ENCODE peak calls at places on chromosomes 16 and 17, in six cellular contexts. L is body of pancreas, S is ovary, K is coronary artery, P is upper lobe of right lung, D is cardiac muscle cell. X is an unnamed sample.
A peak's percentile ranks its signal among the peaks of the same experiment; 100 is the strongest.

GRCh38 chr17:28887871-28888471 is 9.6 kb downstream of the FLOT2 start:
- DNase-seq in P (no peak), S (no peak), L (no peak), K (no peak), D (no peak), X (no peak)

GRCh38 chr16:21720533-21720932 is 56.8 kb downstream of the OTOA start:
- DNase-seq in K (no peak), L (no peak), P (no peak), D (no peak), S (no peak), X (no peak)

GRCh38 chr16:57863434-57864160 is 61.3 kb upstream of the KIFC3 start:
- DNase-seq in S (peak; percentile 53), D (peak; percentile 72), L (peak; percentile 85), K (peak; percentile 74), P (peak; percentile 71), X (peak; percentile 69)

GRCh38 chr16:24275413-24275812 is 19.3 kb downstream of the CACNG3 start:
- DNase-seq in D (no peak), P (no peak), L (no peak), S (no peak), K (no peak), X (no peak)

GRCh38 chr17:37293770-37294169 is 82.0 kb upstream of the C17orf78 start:
- DNase-seq in L (no peak), D (no peak), P (no peak), S (no peak), K (no peak), X (no peak)

GRCh38 chr16:58197314-58198012 is 443 bp downstream of the CSNK2A2 start:
- DNase-seq in D (peak; percentile 40), L (no peak), S (peak; percentile 18), K (no peak), P (no peak), X (no peak)

GRCh38 chr17:35074711-35075707 is 11.5 kb upstream of the RFFL start:
- DNase-seq in D (no peak), K (no peak), L (no peak), S (no peak), P (no peak), X (no peak)

GRCh38 chr16:1337486-1337885 is 4.0 kb downstream of the BAIAP3 start:
- DNase-seq in P (no peak), K (no peak), S (no peak), L (no peak), D (no peak), X (no peak)

GRCh38 chr17:69828087-69828486 is 246.9 kb upstream of the KCNJ16 start:
- DNase-seq in P (no peak), L (peak; percentile 33), S (no peak), D (no peak), K (no peak), X (no peak)

GRCh38 chr17:30969989-30970680 is 704 bp upstream of the RNF135 start:
- DNase-seq in K (no peak), L (peak; percentile 38), P (no peak), D (no peak), S (no peak), X (no peak)

GRCh38 chr16:77399066-77399465 is 35.8 kb downstream of the ADAMTS18 start:
- DNase-seq in S (no peak), K (no peak), L (no peak), P (no peak), D (no peak), X (no peak)

GRCh38 chr17:48990882-48991357 is 6.3 kb upstream of the IGF2BP1 start:
- DNase-seq in D (no peak), L (no peak), K (peak; percentile 3), S (no peak), P (no peak), X (no peak)

GRCh38 chr17:71115669-71115972 is 946.3 kb downstream of the KCNJ2 start:
- DNase-seq in L (no peak), P (no peak), S (no peak), D (no peak), K (no peak), X (no peak)

GRCh38 chr17:74748529-74749261 is at the start of gene NHERF1:
- DNase-seq in K (peak; percentile 94), D (peak; percentile 98), L (peak; percentile 95), S (peak; percentile 93), P (peak; percentile 98), X (peak; percentile 97)
- TF ChIP-seq CTCF in K (no peak), D (no peak), L (no peak), S (no peak), P (peak; percentile 22), X (no peak)

GRCh38 chr17:17928422-17929386 is 43.5 kb downstream of the TOM1L2 start:
- DNase-seq in L (no peak), S (no peak), P (no peak), D (no peak), K (no peak), X (no peak)

GRCh38 chr17:17926840-17927449 is 45.3 kb downstream of the TOM1L2 start:
- DNase-seq in K (no peak), S (no peak), P (no peak), L (no peak), D (no peak), X (no peak)

GRCh38 chr17:17931159-17931558 is 41.0 kb downstream of the TOM1L2 start:
- DNase-seq in P (no peak), L (no peak), D (no peak), K (no peak), S (no peak), X (no peak)

GRCh38 chr17:17930674-17931073 is 41.5 kb downstream of the TOM1L2 start:
- DNase-seq in D (no peak), P (no peak), S (no peak), L (no peak), K (no peak), X (no peak)

DNA sequence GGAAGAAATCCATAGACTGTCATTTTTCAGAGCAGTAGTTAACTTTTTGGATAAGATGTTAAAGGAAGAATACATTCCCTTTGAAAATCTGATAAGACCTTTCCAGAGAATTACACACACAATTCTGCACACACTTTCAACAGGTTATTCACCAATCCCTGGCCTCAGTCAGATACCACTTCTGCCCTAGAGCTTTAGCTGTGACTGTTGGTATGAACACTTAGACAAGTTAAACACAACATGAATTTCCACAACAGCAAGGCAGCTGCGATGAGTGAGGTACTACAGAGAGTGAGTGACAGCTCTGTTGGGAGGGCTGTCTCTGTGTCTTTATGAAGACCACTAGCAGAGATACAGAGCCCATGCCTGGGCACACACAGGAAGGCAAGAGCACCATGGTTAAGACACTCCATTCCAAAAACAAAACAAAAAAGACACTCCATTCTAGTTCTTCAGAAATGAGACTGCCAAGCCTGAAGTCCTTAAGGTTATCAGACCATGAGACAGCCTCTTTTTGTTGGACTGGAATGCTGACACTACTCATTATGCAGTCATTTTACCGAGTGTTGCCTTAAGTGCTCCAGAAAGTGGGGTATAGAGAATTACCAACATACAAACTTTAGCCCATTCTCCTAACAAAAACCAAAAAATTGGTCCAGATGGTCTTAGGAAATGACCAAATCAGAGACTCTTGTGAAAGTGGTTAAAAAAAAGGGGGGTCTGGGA is 42.4 kb downstream of the TOM1L2 start:
- DNase-seq in L (no peak), K (no peak), P (no peak), S (no peak), D (no peak), X (no peak)
- H3K4me3 ChIP-seq in L (no peak overlapping the region), K (no peak overlapping the region), P (no peak overlapping the region), S (no peak overlapping the region), D (no peak overlapping the region), X (no peak overlapping the region)

GRCh38 chr16:48011888-48012658 is 143.7 kb downstream of the ABCC12 start:
- DNase-seq in P (no peak), L (no peak), K (no peak), D (no peak), S (no peak), X (no peak)
- H3K27ac ChIP-seq in P (no peak overlapping the region), L (no peak overlapping the region), K (no peak overlapping the region), D (no peak overlapping the region), S (no peak overlapping the region), X (no peak overlapping the region)

DNA sequence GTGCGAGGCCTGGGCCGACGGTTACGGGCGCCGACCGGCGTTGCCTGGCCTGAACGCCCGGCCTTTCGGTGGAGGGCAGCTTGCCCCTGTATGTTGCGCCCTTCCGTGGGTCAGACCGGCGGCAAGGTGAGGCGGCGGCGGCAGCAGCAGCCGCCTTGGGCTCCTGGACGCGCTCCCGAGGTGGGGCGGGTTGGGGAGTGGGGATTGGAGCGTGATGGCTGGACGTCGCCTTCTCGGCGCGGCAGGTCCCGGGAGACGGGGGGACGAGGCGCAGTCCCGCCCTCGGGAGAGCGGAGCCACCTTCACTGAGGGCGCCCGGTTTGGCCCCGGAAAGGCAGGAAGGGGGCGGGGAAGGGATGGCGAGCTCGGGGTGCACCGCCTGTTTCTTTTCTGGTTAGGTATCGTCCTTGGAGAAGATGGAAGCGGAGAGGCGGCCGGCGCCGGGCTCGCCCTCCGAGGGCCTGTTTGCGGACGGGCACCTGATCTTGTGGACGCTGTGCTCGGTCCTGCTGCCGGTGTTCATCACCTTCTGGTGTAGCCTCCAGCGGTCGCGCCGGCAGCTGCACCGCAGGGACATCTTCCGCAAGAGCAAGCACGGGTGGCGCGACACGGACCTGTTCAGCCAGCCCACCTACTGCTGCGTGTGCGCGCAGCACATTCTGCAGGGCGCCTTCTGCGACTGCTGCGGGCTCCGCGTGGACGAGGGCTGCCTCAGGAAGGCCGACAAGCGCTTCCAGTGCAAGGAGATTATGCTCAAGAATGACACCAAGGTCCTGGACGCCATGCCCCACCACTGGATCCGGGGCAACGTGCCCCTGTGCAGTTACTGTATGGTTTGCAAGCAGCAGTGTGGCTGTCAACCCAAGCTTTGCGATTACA is 668 bp downstream of the DGKE start:
- DNase-seq in P (peak; percentile 79), K (no peak), D (peak; percentile 60), L (peak; percentile 64), S (peak; percentile 66), X (peak; percentile 74)
- TF ChIP-seq CTCF in P (peak; percentile 21), K (no peak), D (no peak), L (no peak), S (no peak), X (peak; percentile 31)

DNA sequence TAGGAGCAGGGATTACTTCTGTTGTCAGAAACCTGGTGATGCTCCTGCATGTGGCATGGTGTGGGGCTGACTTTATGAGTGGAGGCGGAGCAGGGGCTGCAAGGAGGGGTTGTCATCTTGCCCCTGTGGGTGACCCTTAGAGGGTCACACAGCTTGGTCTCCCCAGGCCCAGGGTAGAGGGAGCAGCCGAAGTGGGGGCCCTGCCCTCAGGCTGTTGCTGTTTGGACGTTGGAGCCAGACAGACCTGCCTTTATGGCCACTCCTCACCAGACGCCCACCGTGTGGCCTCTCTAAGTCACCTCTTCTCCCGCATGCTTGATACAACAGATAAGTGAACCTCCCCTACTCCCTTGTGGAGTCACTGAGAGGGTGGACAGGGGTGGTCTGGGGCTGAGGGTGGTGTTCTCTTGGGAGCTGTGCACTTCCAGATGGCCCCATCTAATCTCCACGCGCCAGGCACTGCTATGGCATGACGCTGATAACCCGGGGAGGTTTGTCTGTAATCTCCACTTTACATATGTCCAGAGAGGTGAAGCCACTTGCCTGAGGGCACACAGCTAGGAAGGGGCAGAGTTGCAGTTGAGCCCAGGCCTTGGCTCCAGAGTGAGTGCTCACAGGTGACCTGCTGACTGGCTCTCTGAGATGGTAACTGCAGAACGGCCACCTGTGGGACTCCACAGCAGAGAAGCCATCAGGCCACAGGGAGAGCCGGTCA is 10.0 kb downstream of the MAP2K3 start:
- DNase-seq in P (no peak), D (no peak), S (no peak), K (peak; percentile 71), L (no peak), X (peak; percentile 29)
- H3K4me3 ChIP-seq in P (no peak overlapping the region), D (no peak overlapping the region), S (no peak overlapping the region), K (no peak overlapping the region), L (no peak overlapping the region), X (no peak overlapping the region)

GRCh38 chr16:81378049-81378448 is 63.3 kb downstream of the GAN start:
- DNase-seq in S (no peak), L (no peak), K (no peak), P (no peak), D (no peak), X (no peak)
- H3K27ac ChIP-seq in S (no peak overlapping the region), L (no peak overlapping the region), K (no peak overlapping the region), P (no peak overlapping the region), D (no peak overlapping the region), X (no peak overlapping the region)

X was measured in right lobe of liver.